ENCODE peak calls at places on chromosomes 3 and 15, in nine cellular contexts. Y, B, O, W, V, H, P, Z and T are unnamed samples.

GRCh38 chr3:171266034-171266805 is 194.0 kb downstream of the TNIK start:
- DNase-seq in V (no peak), Z (no peak), B (no peak), W (no peak), O (no peak), H (peak; percentile 41), P (no peak), Y (no peak), T (no peak)

GRCh38 chr3:172202797-172203196 is 163.4 kb downstream of the FNDC3B start:
- DNase-seq in Y (no peak), P (no peak), O (no peak), V (no peak), B (no peak), H (no peak), W (no peak), Z (no peak), T (no peak)

GRCh38 chr3:59245300-59245878 is 195.6 kb upstream of the CFAP20DC start:
- DNase-seq in H (no peak), O (peak; percentile 6), V (no peak), Y (no peak), P (no peak), B (no peak), W (no peak), Z (no peak), T (no peak)

GRCh38 chr15:39184701-39185390 is 396.0 kb upstream of the THBS1 start:
- DNase-seq in Y (no peak), H (no peak), O (no peak), B (no peak), V (no peak), Z (peak; percentile 47), W (no peak), P (no peak), T (no peak)

GRCh38 chr3:60363817-60364216 is 887.4 kb downstream of the FHIT start:
- DNase-seq in Y (no peak), V (no peak), B (no peak), O (no peak), W (no peak), H (peak; percentile 72), Z (no peak), P (no peak), T (no peak)

GRCh38 chr3:184659797-184660301 is 52.0 kb downstream of the MAGEF1 start:
- DNase-seq in Y (no peak), H (no peak), W (no peak), Z (no peak), P (no peak), B (no peak), O (no peak), V (no peak), T (no peak)

GRCh38 chr3:94331831-94332230 is 269.0 kb downstream of the NSUN3 start:
- DNase-seq in O (no peak), W (no peak), Y (no peak), B (no peak), V (no peak), Z (no peak), P (no peak), H (no peak), T (no peak)

GRCh38 chr15:22988811-22989210 is 8.6 kb upstream of the CYFIP1 start:
- DNase-seq in O (no peak), W (peak; percentile 1), Z (no peak), H (no peak), Y (no peak), V (no peak), P (no peak), B (no peak), T (peak; percentile 20)

GRCh38 chr3:15294914-15295313 is 37.5 kb downstream of the SH3BP5 start:
- DNase-seq in W (peak; percentile 72), V (no peak), O (no peak), B (no peak), Y (no peak), P (peak; percentile 78), H (no peak), Z (no peak), T (no peak)

GRCh38 chr3:15298504-15298903 is 33.9 kb downstream of the SH3BP5 start:
- DNase-seq in O (no peak), V (no peak), H (no peak), W (no peak), B (no peak), Z (no peak), Y (no peak), P (no peak), T (no peak)

GRCh38 chr3:15297592-15298350 is 34.6 kb downstream of the SH3BP5 start:
- DNase-seq in V (no peak), H (no peak), B (no peak), Z (no peak), P (peak; percentile 55), O (no peak), Y (no peak), W (peak; percentile 39), T (no peak)

GRCh38 chr3:15292765-15293522 is 39.4 kb downstream of the SH3BP5 start:
- DNase-seq in V (no peak), W (peak; percentile 85), P (peak; percentile 97), Y (no peak), O (peak; percentile 57), B (no peak), H (peak; percentile 44), Z (peak; percentile 92), T (peak; percentile 89)

GRCh38 chr3:15295506-15295905 is 36.9 kb downstream of the SH3BP5 start:
- DNase-seq in V (no peak), Z (no peak), B (no peak), Y (no peak), H (no peak), W (peak; percentile 77), P (peak; percentile 62), O (peak; percentile 65), T (no peak)
- H3K4me1 ChIP-seq in V (peaks cover 91% of the 10 kb centered on the region), Z (peaks cover 33% of the 10 kb centered on the region), B (peaks cover 48% of the 10 kb centered on the region), Y (peaks cover 62% of the 10 kb centered on the region), H (peaks cover 3% of the 10 kb centered on the region), W (no peaks in the 10 kb centered on the region), P (peaks cover 90% of the 10 kb centered on the region), O (peaks cover 6% of the 10 kb centered on the region), T (no peaks in the 10 kb centered on the region)

GRCh38 chr15:20352241-20353200 is 189.1 kb downstream of the GOLGA6L6 start:
- DNase-seq in H (no peak), V (no peak), Z (peak; percentile 80), O (no peak), P (peak; percentile 63), B (no peak), W (peak; percentile 66), Y (no peak), T (peak; percentile 44)

GRCh38 chr15:20353966-20354883 is 187.4 kb downstream of the GOLGA6L6 start:
- DNase-seq in P (peak; percentile 63), V (no peak), W (peak; percentile 61), Y (no peak), Z (peak; percentile 61), O (no peak), H (no peak), B (no peak), T (peak; percentile 79)

GRCh38 chr15:20357139-20358065 is 184.2 kb downstream of the GOLGA6L6 start:
- DNase-seq in B (no peak), P (peak; percentile 66), O (no peak), W (peak; percentile 72), Z (peak; percentile 84), Y (no peak), V (no peak), H (no peak), T (peak; percentile 83)

GRCh38 chr15:20356444-20357138 is 185.0 kb downstream of the GOLGA6L6 start:
- DNase-seq in H (no peak), B (peak; percentile 59), P (peak; percentile 66), V (no peak), W (peak; percentile 69), O (peak; percentile 71), Z (peak; percentile 83), Y (peak; percentile 54), T (peak; percentile 84)

GRCh38 chr15:20355256-20355868 is 186.2 kb downstream of the GOLGA6L6 start:
- DNase-seq in P (peak; percentile 57), B (no peak), O (no peak), V (no peak), H (no peak), Y (no peak), Z (peak; percentile 76), W (peak; percentile 62), T (peak; percentile 79)
- H3K9me3 ChIP-seq in P (no peaks in the 10 kb centered on the region), B (no peaks in the 10 kb centered on the region), O (no peaks in the 10 kb centered on the region), V (no peaks in the 10 kb centered on the region), H (peaks cover 71% of the 10 kb centered on the region), Y (no peaks in the 10 kb centered on the region), Z (no peaks in the 10 kb centered on the region), W (no peaks in the 10 kb centered on the region), T (no peaks in the 10 kb centered on the region)

GRCh38 chr15:68292967-68293366 is 15.4 kb downstream of the FEM1B start:
- DNase-seq in B (no peak), Y (no peak), V (no peak), Z (no peak), O (no peak), H (no peak), P (no peak), W (no peak), T (no peak)

GRCh38 chr15:68290715-68291114 is 13.2 kb downstream of the FEM1B start:
- DNase-seq in H (no peak), V (no peak), B (no peak), P (no peak), Y (no peak), Z (no peak), W (no peak), O (no peak), T (no peak)

GRCh38 chr15:68289057-68289456 is 11.5 kb downstream of the FEM1B start:
- DNase-seq in Y (no peak), H (no peak), B (no peak), V (no peak), Z (no peak), P (no peak), O (no peak), W (no peak), T (no peak)

GRCh38 chr15:68292157-68292781 is 14.7 kb downstream of the FEM1B start:
- DNase-seq in Y (no peak), Z (no peak), B (no peak), P (no peak), W (no peak), H (no peak), O (no peak), V (no peak), T (no peak)

DNA sequence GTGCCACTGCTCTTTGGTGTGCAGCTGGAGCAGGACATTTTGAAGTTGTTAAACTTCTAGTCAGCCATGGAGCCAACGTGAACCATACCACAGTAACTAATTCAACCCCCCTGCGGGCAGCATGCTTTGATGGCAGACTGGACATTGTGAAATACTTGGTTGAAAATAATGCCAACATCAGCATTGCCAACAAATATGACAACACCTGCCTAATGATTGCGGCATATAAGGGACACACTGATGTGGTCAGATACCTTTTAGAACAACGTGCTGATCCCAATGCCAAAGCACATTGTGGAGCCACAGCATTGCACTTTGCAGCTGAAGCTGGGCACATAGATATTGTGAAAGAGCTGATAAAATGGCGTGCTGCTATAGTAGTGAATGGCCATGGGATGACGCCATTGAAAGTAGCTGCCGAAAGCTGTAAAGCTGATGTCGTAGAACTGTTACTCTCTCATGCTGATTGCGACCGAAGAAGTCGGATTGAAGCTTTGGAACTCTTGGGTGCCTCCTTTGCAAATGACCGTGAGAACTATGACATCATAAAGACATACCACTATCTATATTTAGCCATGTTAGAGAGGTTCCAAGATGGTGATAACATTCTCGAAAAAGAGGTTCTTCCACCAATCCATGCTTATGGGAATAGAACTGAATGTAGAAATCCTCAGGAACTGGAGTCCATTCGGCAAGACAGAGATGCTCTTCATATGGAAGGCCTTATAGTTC is 12.2 kb downstream of the FEM1B start:
- DNase-seq in B (no peak), Y (no peak), V (no peak), Z (no peak), O (no peak), P (no peak), W (no peak), H (no peak), T (no peak)
- H3K4me1 ChIP-seq in B (no peaks in the 10 kb centered on the region), Y (peaks cover 99% of the 10 kb centered on the region), V (peaks cover 87% of the 10 kb centered on the region), Z (no peaks in the 10 kb centered on the region), O (peaks cover 26% of the 10 kb centered on the region), P (peaks cover 79% of the 10 kb centered on the region), W (no peaks in the 10 kb centered on the region), H (peaks cover 8% of the 10 kb centered on the region), T (no peaks in the 10 kb centered on the region)

DNA sequence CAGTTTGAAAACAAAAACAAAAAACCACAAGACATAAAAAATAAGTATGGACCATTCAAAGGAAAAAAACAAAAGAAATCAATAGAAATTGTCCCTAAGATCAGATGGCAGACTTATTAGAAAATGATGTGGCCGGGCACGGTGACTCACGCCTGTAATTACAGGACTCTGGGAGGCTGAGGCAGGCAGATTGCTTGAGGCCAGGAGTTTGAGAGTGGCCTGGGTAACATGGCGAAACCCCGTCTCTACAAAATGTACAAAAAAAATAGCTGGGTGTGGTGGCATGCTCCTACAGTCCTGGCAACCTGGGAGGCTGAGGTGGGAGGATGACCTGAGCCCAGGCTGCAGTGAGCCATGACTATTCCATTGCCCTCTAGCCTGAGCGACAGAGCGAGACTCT is 16.6 kb downstream of the SPCS1 start:
- DNase-seq in W (no peak), B (no peak), O (no peak), Z (no peak), H (no peak), Y (no peak), P (no peak), V (no peak), T (no peak)
- H3K9me3 ChIP-seq in W (no peaks in the 10 kb centered on the region), B (peaks cover 12% of the 10 kb centered on the region), O (no peaks in the 10 kb centered on the region), Z (no peaks in the 10 kb centered on the region), H (no peaks in the 10 kb centered on the region), Y (peaks cover 11% of the 10 kb centered on the region), P (no peaks in the 10 kb centered on the region), V (no peaks in the 10 kb centered on the region), T (no peaks in the 10 kb centered on the region)